ENCODE peak calls at places on chromosomes 5 and 9, in six cellular contexts. One of them, this sample, is unnamed.

GRCh38 chr9:7388755-7389154 is 410.8 kb downstream of the DMAC1 start:
- DNase-seq in esophagus squamous epithelium: no peak
- DNase-seq in ovary: no peak
- DNase-seq in endothelial cell of umbilical vein: no peak
- DNase-seq in SK-N-SH: no peak
- DNase-seq in tibial nerve: no peak
- DNase-seq in this sample: no peak

GRCh38 chr9:33117306-33117705 is 40.8 kb upstream of the SMU1 start:
- DNase-seq in esophagus squamous epithelium: no peak
- DNase-seq in tibial nerve: no peak
- DNase-seq in endothelial cell of umbilical vein: no peak
- DNase-seq in SK-N-SH: no peak
- DNase-seq in ovary: no peak
- DNase-seq in this sample: no peak

GRCh38 chr9:107243757-107244156 is 39.3 kb upstream of the RAD23B start:
- DNase-seq in tibial nerve: no peak
- DNase-seq in esophagus squamous epithelium: no peak
- DNase-seq in ovary: no peak
- DNase-seq in SK-N-SH: no peak
- DNase-seq in endothelial cell of umbilical vein: no peak
- DNase-seq in this sample: no peak

GRCh38 chr5:9715891-9716335 is 85.8 kb upstream of the TAS2R1 start:
- DNase-seq in ovary: no peak
- DNase-seq in SK-N-SH: no peak
- DNase-seq in esophagus squamous epithelium: no peak
- DNase-seq in endothelial cell of umbilical vein: no peak
- DNase-seq in tibial nerve: no peak
- DNase-seq in this sample: no peak

GRCh38 chr9:112091805-112092204 is 83.3 kb downstream of the SUSD1 start:
- DNase-seq in tibial nerve: no peak
- DNase-seq in endothelial cell of umbilical vein: peak; percentile 13
- DNase-seq in SK-N-SH: no peak
- DNase-seq in ovary: no peak
- DNase-seq in esophagus squamous epithelium: no peak
- DNase-seq in this sample: peak; percentile 42

GRCh38 chr5:82593481-82593880 is 315.3 kb upstream of the RPS23 start:
- DNase-seq in tibial nerve: no peak
- DNase-seq in ovary: no peak
- DNase-seq in SK-N-SH: no peak
- DNase-seq in endothelial cell of umbilical vein: no peak
- DNase-seq in esophagus squamous epithelium: no peak
- DNase-seq in this sample: no peak

GRCh38 chr9:120435066-120435465 is 144.9 kb downstream of the CDK5RAP2 start:
- DNase-seq in esophagus squamous epithelium: no peak
- DNase-seq in endothelial cell of umbilical vein: no peak
- DNase-seq in tibial nerve: no peak
- DNase-seq in SK-N-SH: no peak
- DNase-seq in ovary: no peak
- DNase-seq in this sample: no peak

GRCh38 chr5:36240779-36241635 is 718 bp downstream of the NADK2 start:
- DNase-seq in ovary: peak; percentile 81
- DNase-seq in endothelial cell of umbilical vein: peak; percentile 75
- DNase-seq in esophagus squamous epithelium: peak; percentile 21
- DNase-seq in tibial nerve: peak; percentile 23
- DNase-seq in SK-N-SH: peak; percentile 77
- DNase-seq in this sample: peak; percentile 70

GRCh38 chr5:112691758-112692157 is 45.9 kb upstream of the APC start:
- DNase-seq in endothelial cell of umbilical vein: peak; percentile 43
- DNase-seq in esophagus squamous epithelium: no peak
- DNase-seq in tibial nerve: no peak
- DNase-seq in SK-N-SH: peak; percentile 16
- DNase-seq in ovary: no peak
- DNase-seq in this sample: peak; percentile 33

GRCh38 chr5:147455321-147455720 is 54.5 kb downstream of the DPYSL3 start:
- DNase-seq in endothelial cell of umbilical vein: no peak
- DNase-seq in esophagus squamous epithelium: no peak
- DNase-seq in tibial nerve: no peak
- DNase-seq in SK-N-SH: no peak
- DNase-seq in ovary: no peak
- DNase-seq in this sample: no peak

GRCh38 chr5:172311605-172312004 is 28.0 kb upstream of the UBTD2 start:
- DNase-seq in tibial nerve: peak; percentile 55
- DNase-seq in endothelial cell of umbilical vein: no peak
- DNase-seq in esophagus squamous epithelium: no peak
- DNase-seq in ovary: no peak
- DNase-seq in SK-N-SH: no peak
- DNase-seq in this sample: no peak
- H3K4me1 ChIP-seq in tibial nerve: no peaks in the 10 kb centered on the region
- H3K4me1 ChIP-seq in endothelial cell of umbilical vein: no peaks in the 10 kb centered on the region
- H3K4me1 ChIP-seq in esophagus squamous epithelium: peaks cover 4% of the 10 kb centered on the region
- H3K4me1 ChIP-seq in ovary: no peaks in the 10 kb centered on the region
- H3K4me1 ChIP-seq in SK-N-SH: no peaks in the 10 kb centered on the region
- H3K4me1 ChIP-seq in this sample: no peaks in the 10 kb centered on the region

GRCh38 chr5:54425258-54425657 is 30.2 kb upstream of the HSPB3 start:
- DNase-seq in SK-N-SH: no peak
- DNase-seq in tibial nerve: no peak
- DNase-seq in endothelial cell of umbilical vein: no peak
- DNase-seq in esophagus squamous epithelium: no peak
- DNase-seq in ovary: no peak
- DNase-seq in this sample: no peak
- TF ChIP-seq CTCF in SK-N-SH: no peak
- TF ChIP-seq CTCF in tibial nerve: no peak
- TF ChIP-seq CTCF in endothelial cell of umbilical vein: no peak
- TF ChIP-seq CTCF in esophagus squamous epithelium: no peak
- TF ChIP-seq CTCF in ovary: no peak
- TF ChIP-seq CTCF in this sample: no peak

GRCh38 chr9:136456257-136456656 is 16.6 kb upstream of the INPP5E start:
- DNase-seq in tibial nerve: no peak
- DNase-seq in esophagus squamous epithelium: no peak
- DNase-seq in SK-N-SH: no peak
- DNase-seq in ovary: no peak
- DNase-seq in endothelial cell of umbilical vein: no peak
- DNase-seq in this sample: no peak

GRCh38 chr9:136451221-136451877 is 11.7 kb upstream of the INPP5E start:
- DNase-seq in esophagus squamous epithelium: no peak
- DNase-seq in ovary: no peak
- DNase-seq in SK-N-SH: no peak
- DNase-seq in tibial nerve: no peak
- DNase-seq in endothelial cell of umbilical vein: no peak
- DNase-seq in this sample: no peak

GRCh38 chr9:136454026-136454796 is 14.6 kb upstream of the INPP5E start:
- DNase-seq in ovary: no peak
- DNase-seq in SK-N-SH: no peak
- DNase-seq in tibial nerve: no peak
- DNase-seq in endothelial cell of umbilical vein: no peak
- DNase-seq in esophagus squamous epithelium: no peak
- DNase-seq in this sample: no peak

GRCh38 chr9:136455043-136456002 is 15.7 kb upstream of the INPP5E start:
- DNase-seq in tibial nerve: no peak
- DNase-seq in ovary: no peak
- DNase-seq in SK-N-SH: no peak
- DNase-seq in esophagus squamous epithelium: no peak
- DNase-seq in endothelial cell of umbilical vein: no peak
- DNase-seq in this sample: no peak

DNA sequence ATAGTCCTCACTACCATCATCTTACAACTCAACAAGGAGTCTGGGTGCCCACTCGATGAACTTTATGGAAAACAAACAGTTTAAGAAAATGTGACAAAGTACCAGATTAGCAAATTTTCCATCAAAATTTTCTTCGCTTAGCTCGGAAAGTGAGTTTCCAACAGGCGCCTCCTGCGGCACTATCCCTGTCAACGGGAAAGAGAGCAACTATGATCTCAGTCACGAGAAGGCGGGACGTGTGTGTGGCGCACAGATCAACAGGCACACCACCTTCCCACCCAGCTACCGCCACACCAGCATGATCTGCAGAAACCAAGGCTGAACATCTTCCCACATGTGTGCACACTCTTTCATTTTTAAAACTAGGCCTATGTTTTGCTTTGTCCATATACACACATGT is 13.7 kb upstream of the INPP5E start:
- DNase-seq in tibial nerve: no peak
- DNase-seq in esophagus squamous epithelium: no peak
- DNase-seq in endothelial cell of umbilical vein: no peak
- DNase-seq in ovary: no peak
- DNase-seq in SK-N-SH: no peak
- DNase-seq in this sample: no peak
- H3K36me3 ChIP-seq in tibial nerve: peaks cover 56% of the 10 kb centered on the region
- H3K36me3 ChIP-seq in esophagus squamous epithelium: peaks cover 72% of the 10 kb centered on the region
- H3K36me3 ChIP-seq in endothelial cell of umbilical vein: peaks cover 63% of the 10 kb centered on the region
- H3K36me3 ChIP-seq in ovary: no peaks in the 10 kb centered on the region
- H3K36me3 ChIP-seq in SK-N-SH: peaks cover 48% of the 10 kb centered on the region
- H3K36me3 ChIP-seq in this sample: peaks cover 62% of the 10 kb centered on the region

GRCh38 chr9:99221266-99221622 is 498 bp downstream of the ALG2 start:
- DNase-seq in esophagus squamous epithelium: no peak
- DNase-seq in SK-N-SH: no peak
- DNase-seq in endothelial cell of umbilical vein: no peak
- DNase-seq in ovary: no peak
- DNase-seq in tibial nerve: no peak
- DNase-seq in this sample: no peak
- H3K4me1 ChIP-seq in esophagus squamous epithelium: peaks cover 29% of the 10 kb centered on the region
- H3K4me1 ChIP-seq in SK-N-SH: peaks cover 11% of the 10 kb centered on the region
- H3K4me1 ChIP-seq in endothelial cell of umbilical vein: peaks cover 28% of the 10 kb centered on the region
- H3K4me1 ChIP-seq in ovary: peaks cover 8% of the 10 kb centered on the region
- H3K4me1 ChIP-seq in tibial nerve: no peaks in the 10 kb centered on the region
- H3K4me1 ChIP-seq in this sample: no peaks in the 10 kb centered on the region

This sample was measured in BE2C.